ENCODE peak calls at places on chromosomes 13 and 19, in six cellular contexts. R, B, L, C, X and Z are unnamed samples.

GRCh38 chr13:21997726-21998125 is 326.9 kb downstream of the FGF9 start:
- DNase-seq in R (no peak), B (no peak), L (no peak), C (no peak), X (no peak), Z (no peak)

GRCh38 chr13:81551036-81551435 is 1210.1 kb upstream of the SPRY2 start:
- DNase-seq in R (no peak), B (no peak), L (no peak), C (no peak), X (no peak), Z (no peak)

GRCh38 chr13:80299046-80299445 is 41.9 kb downstream of the SPRY2 start:
- DNase-seq in R (no peak), B (no peak), L (no peak), C (no peak), X (no peak), Z (no peak)

GRCh38 chr19:44356383-44357111 is at the start of gene ZNF112:
- DNase-seq in R (peak), B (peak), L (peak), C (no peak), X (peak), Z (peak)

GRCh38 chr13:30409911-30410704 is 12.2 kb upstream of the UBE2L5 start:
- DNase-seq in R (no peak), B (peak), L (peak), C (no peak), X (peak), Z (no peak)

GRCh38 chr19:4811328-4812131 is 20.0 kb downstream of the TICAM1 start:
- DNase-seq in R (peak), B (peak), L (peak), C (peak), X (peak), Z (peak)

GRCh38 chr13:40599146-40599545 is 67.3 kb downstream of the FOXO1 start:
- DNase-seq in R (no peak), B (no peak), L (no peak), C (no peak), X (no peak), Z (no peak)

GRCh38 chr19:38952395-38953165 is 21.8 kb downstream of the MRPS12 start:
- DNase-seq in R (no peak), B (no peak), L (no peak), C (no peak), X (peak), Z (no peak)

GRCh38 chr13:104461049-104461448 is 1394.8 kb upstream of the SLC10A2 start:
- DNase-seq in R (no peak), B (no peak), L (no peak), C (no peak), X (no peak), Z (no peak)

GRCh38 chr13:35979378-35979911 is 151.7 kb downstream of the DCLK1 start:
- DNase-seq in R (no peak), B (peak), L (peak), C (no peak), X (peak), Z (no peak)

GRCh38 chr19:35269425-35270117 is 809 bp downstream of the USF2 start:
- DNase-seq in R (peak), B (peak), L (peak), C (peak), X (peak), Z (peak)

GRCh38 chr13:94640676-94641075 is 39.0 kb downstream of the GPR180 start:
- DNase-seq in R (no peak), B (no peak), L (no peak), C (no peak), X (no peak), Z (no peak)

GRCh38 chr13:20848944-20849343 is 53.6 kb downstream of the XPO4 start:
- DNase-seq in R (no peak), B (no peak), L (no peak), C (no peak), X (no peak), Z (no peak)

GRCh38 chr13:88424463-88424862 is 753.3 kb downstream of the SLITRK5 start:
- DNase-seq in R (no peak), B (no peak), L (no peak), C (no peak), X (no peak), Z (no peak)

GRCh38 chr13:51009597-51009996 is 100.0 kb downstream of the RNASEH2B start:
- DNase-seq in R (no peak), B (no peak), L (no peak), C (no peak), X (no peak), Z (no peak)

GRCh38 chr19:52603558-52604207 is 33.6 kb downstream of the ZNF701 start:
- DNase-seq in R (no peak), B (no peak), L (no peak), C (no peak), X (no peak), Z (no peak)

GRCh38 chr13:20924758-20925394 is 22.3 kb upstream of the XPO4 start:
- DNase-seq in R (no peak), B (peak), L (peak), C (peak), X (peak), Z (peak)

GRCh38 chr13:40613192-40613818 is 53.1 kb downstream of the FOXO1 start:
- DNase-seq in R (no peak), B (no peak), L (peak), C (peak), X (no peak), Z (no peak)

GRCh38 chr13:23044906-23045305 is 135.9 kb upstream of the SGCG start:
- DNase-seq in R (no peak), B (no peak), L (no peak), C (no peak), X (no peak), Z (no peak)

GRCh38 chr13:111909501-111909900 is 157.4 kb upstream of the SOX1 start:
- DNase-seq in R (no peak), B (peak), L (no peak), C (no peak), X (no peak), Z (no peak)

GRCh38 chr13:110338441-110339101 is 31.5 kb downstream of the COL4A2 start:
- DNase-seq in R (no peak), B (peak), L (peak), C (no peak), X (peak), Z (no peak)

GRCh38 chr13:35855531-35856019 is 275.6 kb downstream of the DCLK1 start:
- DNase-seq in R (no peak), B (no peak), L (no peak), C (no peak), X (no peak), Z (no peak)

GRCh38 chr13:97030705-97031452 is 36.6 kb upstream of the OXGR1 start:
- DNase-seq in R (no peak), B (no peak), L (no peak), C (no peak), X (peak), Z (no peak)
- TF ChIP-seq CTCF in R (peak), B (no peak), L (peak), C (no peak), X (no peak), Z (no peak)

GRCh38 chr13:47397739-47398138 is 500.9 kb upstream of the HTR2A start:
- DNase-seq in R (no peak), B (no peak), L (no peak), C (no peak), X (no peak), Z (no peak)

GRCh38 chr13:47396915-47397314 is 500.1 kb upstream of the HTR2A start:
- DNase-seq in R (no peak), B (no peak), L (no peak), C (no peak), X (no peak), Z (no peak)

DNA sequence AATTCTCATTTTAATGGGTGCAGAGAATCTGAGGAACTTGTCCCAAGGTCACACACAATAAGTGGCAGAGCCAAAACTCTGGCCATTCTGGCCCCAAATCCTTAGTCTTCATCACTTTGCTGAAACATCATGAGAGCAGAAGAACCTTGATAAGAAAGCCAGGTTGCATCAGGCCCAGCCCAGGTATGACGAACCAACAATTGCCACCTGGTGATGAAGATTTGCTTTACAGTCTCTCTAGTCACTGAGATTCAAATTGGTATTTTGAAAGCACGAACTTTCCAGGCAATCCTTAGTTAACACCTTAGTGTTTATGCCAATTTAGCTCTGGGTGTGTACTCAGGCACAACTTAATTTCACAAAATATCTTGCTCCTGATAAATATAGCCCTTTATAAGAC is 502.7 kb upstream of the HTR2A start:
- DNase-seq in R (no peak), B (no peak), L (no peak), C (no peak), X (no peak), Z (no peak)
- TF ChIP-seq CTCF in R (no peak), B (no peak), L (no peak), C (no peak), X (no peak), Z (no peak)

DNA sequence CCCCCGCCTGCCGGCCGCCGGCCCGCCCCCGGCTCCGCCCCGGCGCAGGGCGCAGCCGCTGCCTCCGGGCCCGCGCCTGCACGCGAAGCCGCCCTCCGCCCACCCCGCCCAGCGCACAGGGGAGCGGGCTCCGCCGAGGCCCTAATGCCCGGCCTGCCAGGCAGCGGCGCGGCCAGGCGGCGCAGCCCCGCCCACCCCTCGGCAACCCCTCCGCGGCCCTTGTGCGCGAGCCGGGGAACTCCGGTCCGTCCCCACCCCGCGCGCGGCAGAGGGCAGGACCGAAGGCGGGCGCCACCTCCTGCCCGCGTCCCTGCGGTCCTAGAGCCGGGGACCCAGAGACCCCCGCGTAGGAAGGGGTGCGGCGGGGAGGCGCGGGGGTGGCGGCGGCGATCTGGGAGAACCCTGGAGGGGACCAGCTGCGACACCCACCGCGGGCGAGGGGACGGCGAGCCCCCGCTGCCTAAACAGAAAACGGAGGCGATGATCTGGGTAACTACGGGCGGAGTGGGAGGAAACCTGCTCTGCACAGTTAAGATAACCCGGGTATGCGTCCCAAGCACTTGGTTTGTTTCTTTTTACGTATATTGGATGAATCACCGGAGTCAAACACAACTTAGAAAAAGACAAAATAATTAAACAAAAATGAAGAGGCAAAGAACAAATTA is 351 bp upstream of the USP12 start:
- DNase-seq in R (peak), B (peak), L (peak), C (no peak), X (peak), Z (peak)
- TF ChIP-seq CTCF in R (no peak), B (no peak), L (peak), C (peak), X (no peak), Z (no peak)

GRCh38 chr13:69761581-69761980 is 346.0 kb upstream of the ATXN8OS start:
- DNase-seq in R (no peak), B (no peak), L (no peak), C (no peak), X (no peak), Z (no peak)
- TF ChIP-seq CTCF in R (no peak), B (no peak), L (no peak), C (no peak), X (no peak), Z (no peak)

DNA sequence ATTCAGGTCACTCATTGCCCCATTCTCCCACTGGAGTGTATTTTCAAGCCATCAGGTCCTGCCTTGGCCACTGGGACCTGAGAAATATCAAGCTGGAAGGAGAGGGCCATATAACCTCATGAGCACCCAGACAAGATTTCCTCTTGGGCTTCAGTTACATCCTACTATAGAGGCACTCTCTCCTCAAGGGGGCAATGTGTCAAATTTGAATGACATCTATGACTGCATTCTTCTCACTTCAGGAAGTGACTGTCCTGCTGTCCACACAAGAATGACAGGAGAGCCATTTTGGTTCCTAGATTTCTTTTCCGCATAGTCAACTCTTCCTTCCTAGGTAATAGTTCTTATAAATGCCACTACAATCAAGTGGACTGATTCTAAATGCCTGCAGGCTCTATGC is 416.2 kb downstream of the DIAPH3 start:
- DNase-seq in R (no peak), B (no peak), L (no peak), C (no peak), X (no peak), Z (no peak)
- TF ChIP-seq CTCF in R (no peak), B (no peak), L (no peak), C (peak), X (no peak), Z (no peak)